ENCODE peak calls at places on chromosomes 16 and 17, in nine cellular contexts. One of them, this sample, is unnamed.
A peak's percentile ranks its signal among the peaks of the same experiment; 100 is the strongest.

GRCh38 chr17:77692571-77693161 is 265.8 kb upstream of the TNRC6C start:
- DNase-seq in lung: no peak
- DNase-seq in fibroblast of lung: peak; percentile 34
- DNase-seq in kidney: no peak
- DNase-seq in keratinocyte: peak; percentile 2
- DNase-seq in CD4-positive, CD25-positive, alpha-beta regulatory T cell: no peak
- DNase-seq in neural progenitor cell: no peak
- DNase-seq in heart left ventricle: no peak
- DNase-seq in H7: no peak
- DNase-seq in this sample: no peak

GRCh38 chr16:80113876-80114574 is 426.8 kb upstream of the DYNLRB2 start:
- DNase-seq in heart left ventricle: no peak
- DNase-seq in CD4-positive, CD25-positive, alpha-beta regulatory T cell: no peak
- DNase-seq in keratinocyte: no peak
- DNase-seq in fibroblast of lung: peak; percentile 9
- DNase-seq in neural progenitor cell: no peak
- DNase-seq in lung: no peak
- DNase-seq in kidney: no peak
- DNase-seq in H7: no peak
- DNase-seq in this sample: no peak

GRCh38 chr17:76197911-76198310 is 42.4 kb downstream of the RNF157 start:
- DNase-seq in CD4-positive, CD25-positive, alpha-beta regulatory T cell: no peak
- DNase-seq in fibroblast of lung: no peak
- DNase-seq in H7: no peak
- DNase-seq in keratinocyte: no peak
- DNase-seq in heart left ventricle: peak; percentile 63
- DNase-seq in lung: no peak
- DNase-seq in kidney: no peak
- DNase-seq in neural progenitor cell: no peak
- DNase-seq in this sample: no peak

GRCh38 chr17:9817086-9817485 is 4.8 kb downstream of the GSG1L2 start:
- DNase-seq in fibroblast of lung: peak; percentile 17
- DNase-seq in kidney: no peak
- DNase-seq in lung: peak; percentile 35
- DNase-seq in CD4-positive, CD25-positive, alpha-beta regulatory T cell: no peak
- DNase-seq in neural progenitor cell: no peak
- DNase-seq in heart left ventricle: no peak
- DNase-seq in keratinocyte: no peak
- DNase-seq in H7: peak; percentile 67
- DNase-seq in this sample: no peak

GRCh38 chr17:31250229-31250628 is 46.8 kb downstream of the OMG start:
- DNase-seq in lung: no peak
- DNase-seq in heart left ventricle: no peak
- DNase-seq in kidney: no peak
- DNase-seq in CD4-positive, CD25-positive, alpha-beta regulatory T cell: no peak
- DNase-seq in keratinocyte: no peak
- DNase-seq in H7: no peak
- DNase-seq in fibroblast of lung: peak; percentile 6
- DNase-seq in neural progenitor cell: no peak
- DNase-seq in this sample: no peak

GRCh38 chr17:28907709-28908475 is 5.0 kb upstream of the DHRS13 start:
- DNase-seq in keratinocyte: no peak
- DNase-seq in H7: no peak
- DNase-seq in CD4-positive, CD25-positive, alpha-beta regulatory T cell: no peak
- DNase-seq in fibroblast of lung: no peak
- DNase-seq in lung: no peak
- DNase-seq in kidney: no peak
- DNase-seq in neural progenitor cell: no peak
- DNase-seq in heart left ventricle: no peak
- DNase-seq in this sample: no peak

GRCh38 chr17:66542183-66542966 is 240.0 kb downstream of the PRKCA start:
- DNase-seq in neural progenitor cell: no peak
- DNase-seq in fibroblast of lung: peak; percentile 79
- DNase-seq in keratinocyte: no peak
- DNase-seq in H7: no peak
- DNase-seq in heart left ventricle: no peak
- DNase-seq in lung: no peak
- DNase-seq in CD4-positive, CD25-positive, alpha-beta regulatory T cell: no peak
- DNase-seq in kidney: no peak
- DNase-seq in this sample: no peak

GRCh38 chr17:61532818-61533217 is 58.2 kb downstream of the NACA2 start:
- DNase-seq in CD4-positive, CD25-positive, alpha-beta regulatory T cell: no peak
- DNase-seq in fibroblast of lung: no peak
- DNase-seq in keratinocyte: no peak
- DNase-seq in kidney: no peak
- DNase-seq in lung: no peak
- DNase-seq in heart left ventricle: no peak
- DNase-seq in neural progenitor cell: no peak
- DNase-seq in H7: no peak
- DNase-seq in this sample: no peak

GRCh38 chr16:19439483-19439882 is 21.8 kb downstream of the TMC5 start:
- DNase-seq in CD4-positive, CD25-positive, alpha-beta regulatory T cell: no peak
- DNase-seq in heart left ventricle: no peak
- DNase-seq in keratinocyte: no peak
- DNase-seq in lung: no peak
- DNase-seq in kidney: no peak
- DNase-seq in H7: no peak
- DNase-seq in neural progenitor cell: no peak
- DNase-seq in fibroblast of lung: no peak
- DNase-seq in this sample: no peak

GRCh38 chr16:84922351-84923135 is 88.8 kb downstream of the ZDHHC7 start:
- DNase-seq in fibroblast of lung: no peak
- DNase-seq in CD4-positive, CD25-positive, alpha-beta regulatory T cell: no peak
- DNase-seq in H7: no peak
- DNase-seq in neural progenitor cell: peak; percentile 34
- DNase-seq in heart left ventricle: peak; percentile 90
- DNase-seq in keratinocyte: no peak
- DNase-seq in kidney: peak; percentile 93
- DNase-seq in lung: peak; percentile 49
- DNase-seq in this sample: no peak

GRCh38 chr16:69310479-69311114 is 553 bp upstream of the VPS4A start:
- DNase-seq in fibroblast of lung: no peak
- DNase-seq in neural progenitor cell: no peak
- DNase-seq in lung: no peak
- DNase-seq in heart left ventricle: no peak
- DNase-seq in CD4-positive, CD25-positive, alpha-beta regulatory T cell: no peak
- DNase-seq in kidney: no peak
- DNase-seq in keratinocyte: no peak
- DNase-seq in H7: no peak
- DNase-seq in this sample: no peak

GRCh38 chr16:55203570-55203969 is 120.4 kb upstream of the IRX6 start:
- DNase-seq in lung: no peak
- DNase-seq in keratinocyte: no peak
- DNase-seq in kidney: no peak
- DNase-seq in CD4-positive, CD25-positive, alpha-beta regulatory T cell: no peak
- DNase-seq in heart left ventricle: no peak
- DNase-seq in neural progenitor cell: no peak
- DNase-seq in H7: no peak
- DNase-seq in fibroblast of lung: no peak
- DNase-seq in this sample: no peak
- H3K36me3 ChIP-seq in lung: no peaks in the 10 kb centered on the region
- H3K36me3 ChIP-seq in keratinocyte: no peaks in the 10 kb centered on the region
- H3K36me3 ChIP-seq in kidney: no peaks in the 10 kb centered on the region
- H3K36me3 ChIP-seq in CD4-positive, CD25-positive, alpha-beta regulatory T cell: no peaks in the 10 kb centered on the region
- H3K36me3 ChIP-seq in heart left ventricle: no peaks in the 10 kb centered on the region
- H3K36me3 ChIP-seq in neural progenitor cell: no peaks in the 10 kb centered on the region
- H3K36me3 ChIP-seq in H7: no peaks in the 10 kb centered on the region
- H3K36me3 ChIP-seq in fibroblast of lung: no peaks in the 10 kb centered on the region
- H3K36me3 ChIP-seq in this sample: no peaks in the 10 kb centered on the region

GRCh38 chr16:2701713-2702437 is 18.1 kb downstream of the PRSS27 start:
- DNase-seq in heart left ventricle: no peak
- DNase-seq in H7: no peak
- DNase-seq in neural progenitor cell: no peak
- DNase-seq in kidney: peak; percentile 53
- DNase-seq in CD4-positive, CD25-positive, alpha-beta regulatory T cell: no peak
- DNase-seq in fibroblast of lung: no peak
- DNase-seq in keratinocyte: no peak
- DNase-seq in lung: no peak
- DNase-seq in this sample: no peak

GRCh38 chr16:2700786-2701185 is 18.5 kb downstream of the KCTD5 start:
- DNase-seq in neural progenitor cell: no peak
- DNase-seq in keratinocyte: no peak
- DNase-seq in H7: no peak
- DNase-seq in kidney: peak; percentile 64
- DNase-seq in fibroblast of lung: no peak
- DNase-seq in heart left ventricle: no peak
- DNase-seq in lung: no peak
- DNase-seq in CD4-positive, CD25-positive, alpha-beta regulatory T cell: no peak
- DNase-seq in this sample: no peak

GRCh38 chr16:2701272-2701671 is 18.8 kb downstream of the PRSS27 start:
- DNase-seq in keratinocyte: no peak
- DNase-seq in heart left ventricle: peak; percentile 55
- DNase-seq in neural progenitor cell: no peak
- DNase-seq in fibroblast of lung: no peak
- DNase-seq in lung: no peak
- DNase-seq in H7: no peak
- DNase-seq in kidney: peak; percentile 64
- DNase-seq in CD4-positive, CD25-positive, alpha-beta regulatory T cell: no peak
- DNase-seq in this sample: no peak

GRCh38 chr16:2702871-2703745 is 16.9 kb downstream of the PRSS27 start:
- DNase-seq in neural progenitor cell: no peak
- DNase-seq in heart left ventricle: peak; percentile 80
- DNase-seq in fibroblast of lung: no peak
- DNase-seq in keratinocyte: no peak
- DNase-seq in kidney: peak; percentile 53
- DNase-seq in lung: no peak
- DNase-seq in CD4-positive, CD25-positive, alpha-beta regulatory T cell: no peak
- DNase-seq in H7: no peak
- DNase-seq in this sample: no peak

DNA sequence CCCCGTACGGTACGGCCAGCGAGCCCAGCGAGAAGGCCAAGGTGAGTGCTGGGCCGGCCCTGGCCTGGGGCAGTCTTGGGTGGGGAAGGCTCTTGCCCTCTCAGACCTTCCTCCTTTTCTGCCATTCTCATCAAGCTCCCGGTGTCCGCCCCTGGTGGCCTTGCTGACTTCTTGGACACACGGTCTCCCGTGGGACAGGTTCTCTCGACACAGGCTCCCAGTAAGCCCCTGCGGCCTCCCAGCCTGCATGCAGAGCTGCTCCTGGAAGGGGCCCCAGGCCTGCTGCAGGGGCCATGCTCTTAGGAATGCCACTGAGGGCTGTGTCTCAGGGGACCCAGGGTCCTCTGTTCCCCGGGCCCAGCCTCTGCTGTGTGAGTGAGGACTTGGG is 17.6 kb downstream of the PRSS27 start:
- DNase-seq in keratinocyte: no peak
- DNase-seq in heart left ventricle: no peak
- DNase-seq in fibroblast of lung: no peak
- DNase-seq in lung: no peak
- DNase-seq in neural progenitor cell: no peak
- DNase-seq in CD4-positive, CD25-positive, alpha-beta regulatory T cell: no peak
- DNase-seq in kidney: peak; percentile 64
- DNase-seq in H7: no peak
- DNase-seq in this sample: no peak
- H3K36me3 ChIP-seq in keratinocyte: peaks cover 21% of the 10 kb centered on the region
- H3K36me3 ChIP-seq in heart left ventricle: peaks cover 84% of the 10 kb centered on the region
- H3K36me3 ChIP-seq in fibroblast of lung: peaks cover 24% of the 10 kb centered on the region
- H3K36me3 ChIP-seq in lung: peaks cover 83% of the 10 kb centered on the region
- H3K36me3 ChIP-seq in neural progenitor cell: no peaks in the 10 kb centered on the region
- H3K36me3 ChIP-seq in CD4-positive, CD25-positive, alpha-beta regulatory T cell: peaks cover 41% of the 10 kb centered on the region
- H3K36me3 ChIP-seq in kidney: peaks cover 15% of the 10 kb centered on the region
- H3K36me3 ChIP-seq in H7: peaks cover 15% of the 10 kb centered on the region
- H3K36me3 ChIP-seq in this sample: peaks cover 95% of the 10 kb centered on the region

GRCh38 chr17:8572767-8573166 is 57.8 kb downstream of the MYH10 start:
- DNase-seq in lung: no peak
- DNase-seq in keratinocyte: no peak
- DNase-seq in kidney: no peak
- DNase-seq in H7: no peak
- DNase-seq in fibroblast of lung: no peak
- DNase-seq in neural progenitor cell: no peak
- DNase-seq in CD4-positive, CD25-positive, alpha-beta regulatory T cell: no peak
- DNase-seq in heart left ventricle: no peak
- DNase-seq in this sample: no peak
- H3K36me3 ChIP-seq in lung: no peaks in the 10 kb centered on the region
- H3K36me3 ChIP-seq in keratinocyte: peaks cover 9% of the 10 kb centered on the region
- H3K36me3 ChIP-seq in kidney: peaks cover 5% of the 10 kb centered on the region
- H3K36me3 ChIP-seq in H7: peaks cover 18% of the 10 kb centered on the region
- H3K36me3 ChIP-seq in fibroblast of lung: no peaks in the 10 kb centered on the region
- H3K36me3 ChIP-seq in neural progenitor cell: peaks cover 32% of the 10 kb centered on the region
- H3K36me3 ChIP-seq in CD4-positive, CD25-positive, alpha-beta regulatory T cell: no peaks in the 10 kb centered on the region
- H3K36me3 ChIP-seq in heart left ventricle: peaks cover 11% of the 10 kb centered on the region
- H3K36me3 ChIP-seq in this sample: no peaks in the 10 kb centered on the region

GRCh38 chr17:4999429-5000093 is 1.8 kb downstream of the KIF1C start:
- DNase-seq in H7: no peak
- DNase-seq in CD4-positive, CD25-positive, alpha-beta regulatory T cell: no peak
- DNase-seq in kidney: no peak
- DNase-seq in heart left ventricle: peak; percentile 58
- DNase-seq in fibroblast of lung: no peak
- DNase-seq in neural progenitor cell: no peak
- DNase-seq in keratinocyte: no peak
- DNase-seq in lung: no peak
- DNase-seq in this sample: no peak

GRCh38 chr17:4998666-4999428 is 1.1 kb downstream of the KIF1C start:
- DNase-seq in fibroblast of lung: no peak
- DNase-seq in lung: no peak
- DNase-seq in heart left ventricle: peak; percentile 58
- DNase-seq in H7: peak; percentile 83
- DNase-seq in kidney: peak; percentile 83
- DNase-seq in CD4-positive, CD25-positive, alpha-beta regulatory T cell: no peak
- DNase-seq in neural progenitor cell: peak; percentile 43
- DNase-seq in keratinocyte: no peak
- DNase-seq in this sample: no peak

GRCh38 chr17:5002121-5002788 is 4.5 kb downstream of the KIF1C start:
- DNase-seq in H7: no peak
- DNase-seq in neural progenitor cell: no peak
- DNase-seq in fibroblast of lung: no peak
- DNase-seq in kidney: no peak
- DNase-seq in keratinocyte: no peak
- DNase-seq in heart left ventricle: peak; percentile 41
- DNase-seq in CD4-positive, CD25-positive, alpha-beta regulatory T cell: no peak
- DNase-seq in lung: no peak
- DNase-seq in this sample: no peak

GRCh38 chr17:5000237-5000639 is 2.5 kb downstream of the KIF1C start:
- DNase-seq in CD4-positive, CD25-positive, alpha-beta regulatory T cell: no peak
- DNase-seq in neural progenitor cell: no peak
- DNase-seq in H7: peak; percentile 71
- DNase-seq in heart left ventricle: peak; percentile 90
- DNase-seq in kidney: peak; percentile 75
- DNase-seq in lung: peak; percentile 70
- DNase-seq in keratinocyte: no peak
- DNase-seq in fibroblast of lung: no peak
- DNase-seq in this sample: no peak

DNA sequence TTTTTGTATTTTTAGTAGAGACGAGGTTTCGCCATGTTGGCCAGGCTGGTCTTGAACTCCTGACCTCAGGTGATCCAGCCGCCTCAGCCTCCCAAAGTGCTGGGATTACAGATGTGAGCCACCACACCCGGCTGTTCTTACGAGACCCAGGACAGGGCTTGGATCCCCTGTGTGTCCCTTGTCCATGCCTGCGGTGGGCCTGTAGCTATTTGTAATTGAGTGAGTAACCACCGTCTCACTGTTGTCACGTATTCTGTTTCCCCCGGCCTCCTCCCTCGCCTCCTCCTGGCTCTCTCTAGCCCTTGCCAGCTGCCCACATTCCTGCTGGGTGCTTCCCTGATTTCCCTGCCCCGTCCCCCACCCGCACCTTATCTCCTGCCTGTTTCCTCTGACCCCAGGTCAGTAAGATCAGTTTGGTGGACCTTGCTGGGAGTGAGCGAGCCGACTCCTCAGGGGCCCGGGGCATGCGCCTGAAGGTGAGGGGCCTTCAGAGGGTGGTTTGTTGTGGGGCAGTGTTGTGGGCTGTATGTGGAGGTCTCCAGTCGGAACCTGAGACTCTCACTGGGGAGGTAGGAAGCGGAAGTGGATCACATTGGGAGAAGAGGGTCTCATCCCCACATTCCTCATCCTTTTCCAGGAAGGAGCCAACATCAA is 5.6 kb downstream of the KIF1C start:
- DNase-seq in H7: no peak
- DNase-seq in neural progenitor cell: no peak
- DNase-seq in fibroblast of lung: no peak
- DNase-seq in keratinocyte: no peak
- DNase-seq in heart left ventricle: peak; percentile 44
- DNase-seq in CD4-positive, CD25-positive, alpha-beta regulatory T cell: no peak
- DNase-seq in lung: no peak
- DNase-seq in kidney: no peak
- DNase-seq in this sample: no peak
- H3K36me3 ChIP-seq in H7: peaks cover 55% of the 10 kb centered on the region
- H3K36me3 ChIP-seq in neural progenitor cell: peaks cover 4% of the 10 kb centered on the region
- H3K36me3 ChIP-seq in fibroblast of lung: peaks cover 42% of the 10 kb centered on the region
- H3K36me3 ChIP-seq in keratinocyte: peaks cover 67% of the 10 kb centered on the region
- H3K36me3 ChIP-seq in heart left ventricle: peaks cover 75% of the 10 kb centered on the region
- H3K36me3 ChIP-seq in CD4-positive, CD25-positive, alpha-beta regulatory T cell: peaks cover 41% of the 10 kb centered on the region
- H3K36me3 ChIP-seq in lung: peaks cover 64% of the 10 kb centered on the region
- H3K36me3 ChIP-seq in kidney: peaks cover 52% of the 10 kb centered on the region
- H3K36me3 ChIP-seq in this sample: peaks cover 78% of the 10 kb centered on the region